ENCODE peak calls at places on chromosomes 1 and 21, in four cellular contexts. One of them, this sample, is unnamed.
A peak's percentile ranks its signal among the peaks of the same experiment; 100 is the strongest.

GRCh38 chr21:37045556-37045955 is 27.3 kb downstream of the PIGP start:
- DNase-seq in ovary: no peak
- DNase-seq in heart right ventricle: no peak
- DNase-seq in psoas muscle: no peak
- DNase-seq in this sample: no peak

GRCh38 chr1:15027515-15027948 is 126.0 kb upstream of the TMEM51 start:
- DNase-seq in ovary: peak; percentile 75
- DNase-seq in heart right ventricle: peak; percentile 77
- DNase-seq in psoas muscle: peak; percentile 70
- DNase-seq in this sample: peak; percentile 82

GRCh38 chr1:89724369-89725015 is 91.6 kb downstream of the LRRC8C start:
- DNase-seq in ovary: no peak
- DNase-seq in heart right ventricle: peak; percentile 19
- DNase-seq in psoas muscle: peak; percentile 23
- DNase-seq in this sample: no peak

GRCh38 chr1:90502194-90502593 is 214.9 kb downstream of the BARHL2 start:
- DNase-seq in ovary: no peak
- DNase-seq in heart right ventricle: no peak
- DNase-seq in psoas muscle: no peak
- DNase-seq in this sample: no peak

GRCh38 chr1:243950166-243950565 is 100.1 kb upstream of the AKT3 start:
- DNase-seq in ovary: no peak
- DNase-seq in heart right ventricle: no peak
- DNase-seq in psoas muscle: peak; percentile 27
- DNase-seq in this sample: no peak

GRCh38 chr1:220786337-220787068 is at the start of gene MTARC1:
- DNase-seq in ovary: peak; percentile 61
- DNase-seq in heart right ventricle: peak; percentile 85
- DNase-seq in psoas muscle: peak; percentile 72
- DNase-seq in this sample: no peak

GRCh38 chr21:17386498-17386897 is 126.3 kb upstream of the CXADR start:
- DNase-seq in ovary: no peak
- DNase-seq in heart right ventricle: no peak
- DNase-seq in psoas muscle: no peak
- DNase-seq in this sample: no peak

GRCh38 chr1:19955529-19956170 is 23.8 kb downstream of the PLA2G2A start:
- DNase-seq in ovary: no peak
- DNase-seq in heart right ventricle: no peak
- DNase-seq in psoas muscle: no peak
- DNase-seq in this sample: no peak

GRCh38 chr1:22712502-22713271 is 2.0 kb downstream of the EPHB2 start:
- DNase-seq in ovary: no peak
- DNase-seq in heart right ventricle: no peak
- DNase-seq in psoas muscle: no peak
- DNase-seq in this sample: no peak

GRCh38 chr1:15709226-15709625 is 25.1 kb downstream of the PLEKHM2 start:
- DNase-seq in ovary: no peak
- DNase-seq in heart right ventricle: no peak
- DNase-seq in psoas muscle: no peak
- DNase-seq in this sample: no peak

GRCh38 chr1:153611356-153611755 is 1.6 kb downstream of the S100A16 start:
- DNase-seq in ovary: no peak
- DNase-seq in heart right ventricle: no peak
- DNase-seq in psoas muscle: no peak
- DNase-seq in this sample: no peak

GRCh38 chr1:238063454-238063853 is 172.7 kb upstream of the ZP4 start:
- DNase-seq in ovary: no peak
- DNase-seq in heart right ventricle: no peak
- DNase-seq in psoas muscle: no peak
- DNase-seq in this sample: no peak

GRCh38 chr1:225437710-225438437 is 10.0 kb upstream of the LBR start:
- DNase-seq in ovary: no peak
- DNase-seq in heart right ventricle: no peak
- DNase-seq in psoas muscle: no peak
- DNase-seq in this sample: no peak

GRCh38 chr1:92365378-92366044 is 66.7 kb downstream of the RPAP2 start:
- DNase-seq in ovary: no peak
- DNase-seq in heart right ventricle: no peak
- DNase-seq in psoas muscle: no peak
- DNase-seq in this sample: no peak

GRCh38 chr1:168223681-168224515 is 1.9 kb upstream of the SFT2D2 start:
- DNase-seq in ovary: no peak
- DNase-seq in heart right ventricle: no peak
- DNase-seq in psoas muscle: no peak
- DNase-seq in this sample: no peak

GRCh38 chr1:245310605-245311531 is 156.1 kb downstream of the KIF26B start:
- DNase-seq in ovary: no peak
- DNase-seq in heart right ventricle: no peak
- DNase-seq in psoas muscle: no peak
- DNase-seq in this sample: no peak

GRCh38 chr1:20654104-20654690 is 7.0 kb downstream of the DDOST start:
- DNase-seq in ovary: no peak
- DNase-seq in heart right ventricle: peak; percentile 44
- DNase-seq in psoas muscle: peak; percentile 53
- DNase-seq in this sample: no peak

GRCh38 chr1:46421739-46422138 is 27.6 kb downstream of the FAAH start:
- DNase-seq in ovary: no peak
- DNase-seq in heart right ventricle: no peak
- DNase-seq in psoas muscle: no peak
- DNase-seq in this sample: no peak

GRCh38 chr1:39420493-39420892 is 70.9 kb upstream of the BMP8A start:
- DNase-seq in ovary: no peak
- DNase-seq in heart right ventricle: no peak
- DNase-seq in psoas muscle: no peak
- DNase-seq in this sample: no peak

GRCh38 chr1:198560093-198560638 is 19.7 kb upstream of the ATP6V1G3 start:
- DNase-seq in ovary: no peak
- DNase-seq in heart right ventricle: no peak
- DNase-seq in psoas muscle: no peak
- DNase-seq in this sample: no peak

GRCh38 chr1:172585348-172585747 is 52.4 kb downstream of the SUCO start:
- DNase-seq in ovary: no peak
- DNase-seq in heart right ventricle: no peak
- DNase-seq in psoas muscle: no peak
- DNase-seq in this sample: no peak

GRCh38 chr1:225944387-225944786 is 3.4 kb upstream of the LEFTY2 start:
- DNase-seq in ovary: no peak
- DNase-seq in heart right ventricle: no peak
- DNase-seq in psoas muscle: no peak
- DNase-seq in this sample: no peak

GRCh38 chr1:160168609-160169369 is 17.4 kb downstream of the ATP1A4 start:
- DNase-seq in ovary: no peak
- DNase-seq in heart right ventricle: no peak
- DNase-seq in psoas muscle: peak; percentile 17
- DNase-seq in this sample: peak; percentile 52
- TF ChIP-seq CTCF in ovary: no peak
- TF ChIP-seq CTCF in heart right ventricle: no peak
- TF ChIP-seq CTCF in psoas muscle: peak; percentile 15
- TF ChIP-seq CTCF in this sample: no peak

GRCh38 chr1:24693827-24694379 is 50.8 kb downstream of the SRRM1 start:
- DNase-seq in ovary: no peak
- DNase-seq in heart right ventricle: no peak
- DNase-seq in psoas muscle: no peak
- DNase-seq in this sample: no peak
- H3K4me3 ChIP-seq in ovary: no peak overlapping the region
- H3K4me3 ChIP-seq in heart right ventricle: no peak overlapping the region
- H3K4me3 ChIP-seq in psoas muscle: no peak overlapping the region
- H3K4me3 ChIP-seq in this sample: no peak overlapping the region

DNA sequence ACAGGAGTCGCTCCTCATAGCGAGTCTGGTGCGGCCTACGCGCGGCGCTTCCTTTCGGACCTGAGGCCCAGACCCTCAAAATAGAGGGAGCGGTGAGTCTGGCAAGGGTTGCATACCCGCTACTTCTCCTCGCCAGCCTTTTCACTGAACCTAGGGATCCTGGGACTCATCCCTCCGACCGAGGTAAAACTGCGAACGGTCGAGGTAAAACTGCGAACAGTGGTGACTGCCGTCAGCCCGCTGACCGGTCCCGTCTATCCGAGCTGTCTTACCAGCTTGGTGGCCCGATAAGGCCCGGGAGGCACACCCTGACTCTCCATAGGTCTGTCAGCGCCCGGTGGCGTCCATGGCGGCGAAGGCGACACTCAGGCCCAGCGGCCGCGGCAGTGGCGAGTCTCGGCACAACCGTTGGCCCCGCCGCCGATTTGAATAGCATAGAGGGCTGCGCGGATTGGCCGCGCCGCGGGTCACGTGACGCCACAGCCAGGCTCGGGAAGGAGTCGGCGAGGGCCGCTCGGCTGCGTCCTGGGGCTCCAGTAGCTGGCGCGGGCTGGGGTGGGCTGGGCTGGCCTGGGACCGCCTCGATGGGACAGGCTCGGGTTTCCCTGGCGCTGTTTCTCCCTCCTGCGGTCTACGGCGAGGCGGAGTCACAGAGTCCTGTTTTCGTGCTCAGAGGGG is at the start of gene DEPDC1:
- DNase-seq in ovary: peak; percentile 89
- DNase-seq in heart right ventricle: peak; percentile 96
- DNase-seq in psoas muscle: peak; percentile 94
- DNase-seq in this sample: peak; percentile 97
- TF ChIP-seq CTCF in ovary: no peak
- TF ChIP-seq CTCF in heart right ventricle: no peak
- TF ChIP-seq CTCF in psoas muscle: no peak
- TF ChIP-seq CTCF in this sample: no peak

GRCh38 chr1:204360314-204360713 is 585 bp upstream of the PLEKHA6 start:
- DNase-seq in ovary: no peak
- DNase-seq in heart right ventricle: no peak
- DNase-seq in psoas muscle: no peak
- DNase-seq in this sample: no peak

GRCh38 chr1:204359474-204360255 is at the start of gene PLEKHA6:
- DNase-seq in ovary: peak; percentile 42
- DNase-seq in heart right ventricle: peak; percentile 70
- DNase-seq in psoas muscle: peak; percentile 49
- DNase-seq in this sample: no peak

GRCh38 chr1:204358145-204358544 is 1.6 kb downstream of the PLEKHA6 start:
- DNase-seq in ovary: no peak
- DNase-seq in heart right ventricle: no peak
- DNase-seq in psoas muscle: no peak
- DNase-seq in this sample: no peak

GRCh38 chr1:204358605-204359004 is 1.1 kb downstream of the PLEKHA6 start:
- DNase-seq in ovary: no peak
- DNase-seq in heart right ventricle: no peak
- DNase-seq in psoas muscle: no peak
- DNase-seq in this sample: no peak

DNA sequence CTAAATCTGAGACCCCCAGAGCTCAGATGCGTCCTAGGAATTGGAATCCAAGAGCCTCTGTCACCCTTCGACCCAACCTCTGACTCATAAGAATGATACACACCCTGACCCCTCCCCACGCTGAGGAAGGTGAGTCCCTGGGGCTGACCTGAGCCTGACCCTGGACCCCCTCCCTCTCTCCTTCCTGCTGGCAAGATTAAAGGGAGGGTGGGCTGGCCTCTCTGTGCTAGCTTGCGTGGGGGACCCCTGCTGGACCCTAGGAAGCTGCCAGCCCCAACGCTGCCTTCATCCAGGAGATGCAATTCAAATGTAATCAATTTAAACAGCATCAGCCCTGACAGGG is 627 bp downstream of the PLEKHA6 start:
- DNase-seq in ovary: no peak
- DNase-seq in heart right ventricle: no peak
- DNase-seq in psoas muscle: no peak
- DNase-seq in this sample: no peak
- H3K4me3 ChIP-seq in ovary: no peak overlapping the region
- H3K4me3 ChIP-seq in heart right ventricle: peak overlapping the region; percentile 43
- H3K4me3 ChIP-seq in psoas muscle: no peak overlapping the region
- H3K4me3 ChIP-seq in this sample: no peak overlapping the region

GRCh38 chr1:7960867-7961198 is 678 bp upstream of the PARK7 start:
- DNase-seq in ovary: no peak
- DNase-seq in heart right ventricle: no peak
- DNase-seq in psoas muscle: no peak
- DNase-seq in this sample: no peak
- TF ChIP-seq CTCF in ovary: no peak
- TF ChIP-seq CTCF in heart right ventricle: no peak
- TF ChIP-seq CTCF in psoas muscle: no peak
- TF ChIP-seq CTCF in this sample: no peak

GRCh38 chr1:43545686-43546387 is 15.2 kb downstream of the PTPRF start:
- DNase-seq in ovary: peak; percentile 63
- DNase-seq in heart right ventricle: peak; percentile 50
- DNase-seq in psoas muscle: peak; percentile 55
- DNase-seq in this sample: peak; percentile 84
- H3K4me3 ChIP-seq in ovary: no peak overlapping the region
- H3K4me3 ChIP-seq in heart right ventricle: no peak overlapping the region
- H3K4me3 ChIP-seq in psoas muscle: no peak overlapping the region
- H3K4me3 ChIP-seq in this sample: peak overlapping the region; percentile 3

DNA sequence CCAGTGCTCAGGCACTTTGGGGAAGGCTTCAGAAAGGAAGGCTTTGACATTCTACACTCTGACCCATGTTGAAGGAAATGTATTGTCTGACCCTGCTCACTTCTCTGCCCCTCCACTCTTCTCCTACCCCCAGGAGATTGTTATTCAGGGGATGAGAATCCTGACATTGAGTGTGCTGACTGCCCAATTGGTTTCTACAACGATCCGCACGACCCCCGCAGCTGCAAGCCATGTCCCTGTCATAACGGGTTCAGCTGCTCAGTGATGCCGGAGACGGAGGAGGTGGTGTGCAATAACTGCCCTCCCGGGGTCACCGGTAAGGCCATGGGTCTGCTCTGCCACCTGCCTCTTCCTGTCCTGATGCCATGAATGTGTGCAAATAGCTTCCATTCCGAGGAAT is 41.3 kb downstream of the LAMC2 start:
- DNase-seq in ovary: no peak
- DNase-seq in heart right ventricle: no peak
- DNase-seq in psoas muscle: no peak
- DNase-seq in this sample: no peak
- TF ChIP-seq CTCF in ovary: no peak
- TF ChIP-seq CTCF in heart right ventricle: no peak
- TF ChIP-seq CTCF in psoas muscle: no peak
- TF ChIP-seq CTCF in this sample: no peak

GRCh38 chr1:49051647-49052046 is 275.0 kb upstream of the BEND5 start:
- DNase-seq in ovary: no peak
- DNase-seq in heart right ventricle: no peak
- DNase-seq in psoas muscle: no peak
- DNase-seq in this sample: no peak
- H3K4me3 ChIP-seq in ovary: no peak overlapping the region
- H3K4me3 ChIP-seq in heart right ventricle: no peak overlapping the region
- H3K4me3 ChIP-seq in psoas muscle: no peak overlapping the region
- H3K4me3 ChIP-seq in this sample: no peak overlapping the region